ENCODE peak calls at places on chromosomes 7 and 10, in nine cellular contexts. X is coronary artery; O is fibroblast of mammary gland; Q is amygdala; T is BE2C; P is GM12865; J is epithelial cell of prostate; R is stimulated activated CD8-positive, alpha-beta memory T cell treated with anti-CD3 and anti-CD28 coated beads, Interleukin-4, amount 100 ng/mL, for 1 hour; I is fibroblast of pulmonary artery. Z is an unnamed sample.

GRCh38 chr7:1662767-1663166 is 7.3 kb upstream of the ELFN1 start:
- DNase-seq in X (peak; percentile 31), O (no peak), Q (no peak), T (no peak), P (no peak), J (no peak), R (no peak), I (no peak), Z (no peak)

GRCh38 chr10:113493195-113493594 is 59.7 kb upstream of the HABP2 start:
- DNase-seq in X (no peak), O (peak; percentile 68), Q (no peak), T (no peak), P (no peak), J (peak; percentile 52), R (no peak), I (no peak), Z (peak; percentile 20)

GRCh38 chr10:21336476-21337170 is 188.9 kb downstream of the SKIDA1 start:
- DNase-seq in X (no peak), O (peak; percentile 97), Q (no peak), T (peak; percentile 23), P (no peak), J (peak; percentile 65), R (no peak), I (peak; percentile 97), Z (peak; percentile 97)

GRCh38 chr10:45379891-45380540 is 6.0 kb downstream of the ALOX5 start:
- DNase-seq in X (no peak), O (no peak), Q (no peak), T (no peak), P (no peak), J (no peak), R (no peak), I (no peak), Z (no peak)

GRCh38 chr7:118872568-118872967 is 648.1 kb downstream of the ANKRD7 start:
- DNase-seq in X (no peak), O (no peak), Q (no peak), T (no peak), P (no peak), J (peak; percentile 87), R (no peak), I (no peak), Z (no peak)

GRCh38 chr7:137886266-137886665 is 39.5 kb upstream of the DGKI start:
- DNase-seq in X (no peak), O (no peak), Q (no peak), T (no peak), P (peak; percentile 30), J (no peak), R (no peak), I (no peak), Z (no peak)

GRCh38 chr10:43126759-43127424 is 11.4 kb upstream of the CSGALNACT2 start:
- DNase-seq in X (peak; percentile 71), O (no peak), Q (no peak), T (no peak), P (peak; percentile 64), J (no peak), R (no peak), I (no peak), Z (no peak)

GRCh38 chr7:20189852-20190251 is 27.3 kb downstream of the MACC1 start:
- DNase-seq in X (no peak), O (no peak), Q (no peak), T (no peak), P (no peak), J (no peak), R (no peak), I (no peak), Z (no peak)

GRCh38 chr10:3217301-3217700 is 44.7 kb upstream of the PITRM1 start:
- DNase-seq in X (no peak), O (peak; percentile 71), Q (no peak), T (no peak), P (no peak), J (no peak), R (no peak), I (peak; percentile 74), Z (peak; percentile 73)

GRCh38 chr10:70664702-70665195 is 7.6 kb upstream of the ADAMTS14 start:
- DNase-seq in X (no peak), O (peak; percentile 99), Q (peak; percentile 79), T (peak; percentile 68), P (no peak), J (peak; percentile 92), R (no peak), I (peak; percentile 93), Z (peak; percentile 99)

GRCh38 chr7:18671176-18671575 is 175.6 kb downstream of the HDAC9 start:
- DNase-seq in X (no peak), O (no peak), Q (no peak), T (no peak), P (no peak), J (no peak), R (no peak), I (no peak), Z (no peak)

GRCh38 chr10:77279207-77279606 is 358.4 kb downstream of the KCNMA1 start:
- DNase-seq in X (no peak), O (peak; percentile 70), Q (no peak), T (no peak), P (peak; percentile 52), J (no peak), R (no peak), I (no peak), Z (no peak)

GRCh38 chr7:101172854-101173751 is 7.0 kb downstream of the NAT16 start:
- DNase-seq in X (no peak), O (peak; percentile 69), Q (no peak), T (no peak), P (no peak), J (no peak), R (no peak), I (peak; percentile 78), Z (peak; percentile 58)

GRCh38 chr7:135930565-135931423 is 46.4 kb downstream of the MTPN start:
- DNase-seq in X (no peak), O (peak; percentile 74), Q (no peak), T (peak; percentile 66), P (no peak), J (peak; percentile 20), R (no peak), I (peak; percentile 62), Z (peak; percentile 72)